ENCODE peak calls at places on chromosomes 12 and 14, in seven cellular contexts. O is B cell, I is NAMALWA, T is lung microvascular endothelial cell, K is prostate gland, N is right atrium auricular region, S is GM13977. M is an unnamed sample.

GRCh38 chr12:103933237-103933636 is 3.0 kb downstream of the HSP90B1 start:
- DNase-seq in O (no peak), I (no peak), T (no peak), K (no peak), N (no peak), S (no peak), M (no peak)

GRCh38 chr12:107225626-107226025 is 132.3 kb upstream of the CRY1 start:
- DNase-seq in O (no peak), I (no peak), T (no peak), K (no peak), N (no peak), S (no peak), M (no peak)

GRCh38 chr12:3195337-3195736 is 118.2 kb downstream of the TSPAN9 start:
- DNase-seq in O (no peak), I (no peak), T (no peak), K (no peak), N (no peak), S (no peak), M (no peak)

GRCh38 chr12:65810036-65810435 is 14.2 kb upstream of the HMGA2 start:
- DNase-seq in O (no peak), I (no peak), T (no peak), K (no peak), N (no peak), S (no peak), M (no peak)

GRCh38 chr12:106254724-106255123 is 6.9 kb upstream of the CKAP4 start:
- DNase-seq in O (no peak), I (no peak), T (no peak), K (no peak), N (no peak), S (no peak), M (no peak)

GRCh38 chr14:71140157-71140556 is 232.9 kb downstream of the PCNX1 start:
- DNase-seq in O (no peak), I (no peak), T (no peak), K (no peak), N (no peak), S (no peak), M (no peak)

GRCh38 chr14:66701813-66702212 is 193.9 kb downstream of the GPHN start:
- DNase-seq in O (no peak), I (no peak), T (no peak), K (no peak), N (no peak), S (no peak), M (no peak)

GRCh38 chr12:122040579-122041386 is 19.1 kb downstream of the BCL7A start:
- DNase-seq in O (no peak), I (no peak), T (no peak), K (no peak), N (no peak), S (no peak), M (no peak)

GRCh38 chr14:70622111-70622712 is 19.5 kb upstream of the TTC9 start:
- DNase-seq in O (peak; percentile 71), I (peak; percentile 57), T (peak; percentile 64), K (peak; percentile 47), N (no peak), S (peak; percentile 64), M (peak; percentile 78)

GRCh38 chr12:32522322-32523221 is 123.2 kb downstream of the FGD4 start:
- DNase-seq in O (no peak), I (peak; percentile 55), T (no peak), K (no peak), N (no peak), S (no peak), M (peak; percentile 76)

GRCh38 chr12:88529531-88530488 is 50.5 kb downstream of the KITLG start:
- DNase-seq in O (no peak), I (no peak), T (peak; percentile 49), K (no peak), N (no peak), S (no peak), M (no peak)

GRCh38 chr14:99774526-99775307 is 18.5 kb upstream of the EML1 start:
- DNase-seq in O (no peak), I (no peak), T (no peak), K (no peak), N (peak; percentile 63), S (no peak), M (no peak)

GRCh38 chr12:112121780-112122565 is 3.4 kb upstream of the TRAFD1 start:
- DNase-seq in O (no peak), I (no peak), T (no peak), K (peak; percentile 65), N (peak; percentile 83), S (no peak), M (no peak)

GRCh38 chr14:87944987-87945604 is 47.9 kb downstream of the GALC start:
- DNase-seq in O (no peak), I (peak; percentile 62), T (peak; percentile 72), K (no peak), N (no peak), S (no peak), M (peak; percentile 41)

GRCh38 chr14:90505531-90505930 is 108.7 kb downstream of the CALM1 start:
- DNase-seq in O (no peak), I (no peak), T (no peak), K (no peak), N (no peak), S (no peak), M (no peak)

GRCh38 chr12:81811066-81811777 is 52.1 kb upstream of the PPFIA2 start:
- DNase-seq in O (no peak), I (no peak), T (no peak), K (no peak), N (no peak), S (no peak), M (no peak)

GRCh38 chr14:60349663-60350365 is 100.8 kb downstream of the PPM1A start:
- DNase-seq in O (peak; percentile 48), I (peak; percentile 56), T (peak; percentile 72), K (peak; percentile 62), N (no peak), S (peak; percentile 39), M (peak; percentile 56)

GRCh38 chr14:74905595-74906142 is 17.4 kb downstream of the RPS6KL1 start:
- DNase-seq in O (peak; percentile 76), I (peak; percentile 61), T (peak; percentile 73), K (peak; percentile 55), N (peak; percentile 75), S (peak; percentile 80), M (peak; percentile 37)

GRCh38 chr12:74415633-74416032 is 122.0 kb upstream of the ATXN7L3B start:
- DNase-seq in O (no peak), I (peak; percentile 53), T (peak; percentile 40), K (no peak), N (no peak), S (no peak), M (peak; percentile 70)

GRCh38 chr12:92593734-92594402 is 108.9 kb upstream of the PLEKHG7 start:
- DNase-seq in O (peak; percentile 90), I (peak; percentile 86), T (peak; percentile 14), K (peak; percentile 13), N (peak; percentile 69), S (peak; percentile 71), M (peak; percentile 96)

GRCh38 chr14:32078794-32079663 is 1.9 kb downstream of the ARHGAP5 start:
- DNase-seq in O (no peak), I (peak; percentile 4), T (peak; percentile 5), K (no peak), N (no peak), S (no peak), M (no peak)

GRCh38 chr12:119683816-119684215 is 15.9 kb downstream of the PRKAB1 start:
- DNase-seq in O (no peak), I (no peak), T (no peak), K (no peak), N (no peak), S (no peak), M (no peak)

GRCh38 chr12:5201554-5202243 is 158.0 kb downstream of the KCNA5 start:
- DNase-seq in O (no peak), I (no peak), T (peak; percentile 3), K (no peak), N (no peak), S (no peak), M (no peak)

GRCh38 chr12:8911606-8912268 is 2.6 kb upstream of the PHC1 start:
- DNase-seq in O (no peak), I (peak; percentile 29), T (no peak), K (no peak), N (no peak), S (no peak), M (no peak)

GRCh38 chr12:120468271-120468845 is 1.2 kb downstream of the SRSF9 start:
- DNase-seq in O (peak; percentile 40), I (peak; percentile 61), T (peak; percentile 55), K (no peak), N (no peak), S (peak; percentile 38), M (peak; percentile 44)

GRCh38 chr12:81558031-81558430 is 201.1 kb downstream of the PPFIA2 start:
- DNase-seq in O (no peak), I (no peak), T (no peak), K (no peak), N (no peak), S (no peak), M (no peak)

GRCh38 chr12:54352022-54352531 is 12.2 kb downstream of the GPR84 start:
- DNase-seq in O (no peak), I (no peak), T (no peak), K (peak; percentile 39), N (no peak), S (no peak), M (no peak)

GRCh38 chr14:70005281-70005805 is 126.1 kb downstream of the SMOC1 start:
- DNase-seq in O (no peak), I (no peak), T (no peak), K (no peak), N (no peak), S (no peak), M (no peak)

GRCh38 chr14:71702799-71703198 is 229.4 kb upstream of the RGS6 start:
- DNase-seq in O (no peak), I (no peak), T (no peak), K (no peak), N (no peak), S (no peak), M (no peak)

GRCh38 chr12:89247962-89248361 is 104.3 kb downstream of the DUSP6 start:
- DNase-seq in O (no peak), I (no peak), T (no peak), K (no peak), N (no peak), S (no peak), M (no peak)

GRCh38 chr14:61064210-61064609 is 83.2 kb downstream of the SLC38A6 start:
- DNase-seq in O (no peak), I (peak; percentile 48), T (no peak), K (no peak), N (no peak), S (no peak), M (no peak)

GRCh38 chr14:105492966-105493871 is 2.2 kb downstream of the TEDC1 start:
- DNase-seq in O (no peak), I (no peak), T (no peak), K (no peak), N (no peak), S (no peak), M (no peak)

GRCh38 chr12:26821212-26821701 is 11.7 kb downstream of the ITPR2 start:
- DNase-seq in O (no peak), I (no peak), T (peak; percentile 24), K (no peak), N (no peak), S (no peak), M (no peak)

GRCh38 chr14:59278111-59278510 is 89.6 kb downstream of the DAAM1 start:
- DNase-seq in O (no peak), I (no peak), T (peak; percentile 78), K (no peak), N (no peak), S (no peak), M (no peak)

GRCh38 chr14:44565968-44566367 is 58.9 kb upstream of the FSCB start:
- DNase-seq in O (no peak), I (no peak), T (no peak), K (no peak), N (no peak), S (no peak), M (no peak)

GRCh38 chr12:93638095-93638494 is 39.1 kb upstream of the CRADD start:
- DNase-seq in O (no peak), I (no peak), T (no peak), K (no peak), N (no peak), S (no peak), M (no peak)

GRCh38 chr12:46364777-46365580 is 7.6 kb downstream of the SLC38A2 start:
- DNase-seq in O (no peak), I (peak; percentile 11), T (peak; percentile 63), K (peak; percentile 58), N (peak; percentile 76), S (no peak), M (no peak)